ENCODE peak calls at places on chromosomes 2 and 18, in four cellular contexts. One of them, this sample, is unnamed.

GRCh38 chr2:86066007-86066578 is 39.6 kb downstream of the POLR1A start:
- DNase-seq in WTC11: no peak
- DNase-seq in K562: no peak
- DNase-seq in HEK293T: no peak
- DNase-seq in this sample: no peak

GRCh38 chr18:6542296-6542695 is 127.6 kb upstream of the L3MBTL4 start:
- DNase-seq in HEK293T: no peak
- DNase-seq in K562: no peak
- DNase-seq in WTC11: no peak
- DNase-seq in this sample: no peak

GRCh38 chr2:230721712-230722111 is 9.1 kb downstream of the CAB39 start:
- DNase-seq in HEK293T: no peak
- DNase-seq in WTC11: no peak
- DNase-seq in K562: no peak
- DNase-seq in this sample: no peak

GRCh38 chr18:39589496-39589895 is 2023.9 kb upstream of the CELF4 start:
- DNase-seq in WTC11: no peak
- DNase-seq in K562: no peak
- DNase-seq in HEK293T: no peak
- DNase-seq in this sample: no peak

GRCh38 chr2:191515536-191515935 is 162.4 kb upstream of the NABP1 start:
- DNase-seq in WTC11: no peak
- DNase-seq in K562: no peak
- DNase-seq in HEK293T: no peak
- DNase-seq in this sample: no peak

GRCh38 chr2:219448099-219448775 is 13.6 kb downstream of the SPEG start:
- DNase-seq in K562: no peak
- DNase-seq in WTC11: peak
- DNase-seq in HEK293T: no peak
- DNase-seq in this sample: no peak

GRCh38 chr18:63178526-63178880 is 141.1 kb downstream of the BCL2 start:
- DNase-seq in HEK293T: no peak
- DNase-seq in K562: no peak
- DNase-seq in WTC11: no peak
- DNase-seq in this sample: no peak

GRCh38 chr2:217398101-217398500 is 538.2 kb upstream of the TNP1 start:
- DNase-seq in HEK293T: no peak
- DNase-seq in K562: no peak
- DNase-seq in WTC11: no peak
- DNase-seq in this sample: no peak

GRCh38 chr2:60739156-60739555 is 16.9 kb upstream of the PAPOLG start:
- DNase-seq in HEK293T: no peak
- DNase-seq in WTC11: no peak
- DNase-seq in K562: no peak
- DNase-seq in this sample: no peak

GRCh38 chr2:157302492-157303099 is 23.0 kb downstream of the ERMN start:
- DNase-seq in K562: peak
- DNase-seq in HEK293T: peak
- DNase-seq in WTC11: no peak
- DNase-seq in this sample: peak

GRCh38 chr2:68828887-68829708 is 42.1 kb downstream of the BMP10 start:
- DNase-seq in HEK293T: peak
- DNase-seq in WTC11: no peak
- DNase-seq in K562: peak
- DNase-seq in this sample: peak

GRCh38 chr2:106057206-106057605 is 136.9 kb downstream of the UXS1 start:
- DNase-seq in WTC11: no peak
- DNase-seq in K562: no peak
- DNase-seq in HEK293T: no peak
- DNase-seq in this sample: peak

GRCh38 chr2:164558450-164558849 is 62.8 kb downstream of the GRB14 start:
- DNase-seq in K562: no peak
- DNase-seq in HEK293T: no peak
- DNase-seq in WTC11: no peak
- DNase-seq in this sample: no peak

GRCh38 chr2:72813841-72814240 is 12.0 kb downstream of the EXOC6B start:
- DNase-seq in HEK293T: no peak
- DNase-seq in K562: no peak
- DNase-seq in WTC11: no peak
- DNase-seq in this sample: no peak

GRCh38 chr2:119261498-119262225 is 38.0 kb downstream of the STEAP3 start:
- DNase-seq in K562: no peak
- DNase-seq in HEK293T: no peak
- DNase-seq in WTC11: no peak
- DNase-seq in this sample: no peak

GRCh38 chr2:226665306-226665831 is 134.3 kb downstream of the IRS1 start:
- DNase-seq in WTC11: no peak
- DNase-seq in K562: no peak
- DNase-seq in HEK293T: no peak
- DNase-seq in this sample: no peak

GRCh38 chr2:100886054-100886453 is 66.1 kb downstream of the NPAS2 start:
- DNase-seq in WTC11: no peak
- DNase-seq in K562: no peak
- DNase-seq in HEK293T: no peak
- DNase-seq in this sample: no peak

GRCh38 chr2:236047886-236048540 is 120.2 kb downstream of the GBX2 start:
- DNase-seq in K562: no peak
- DNase-seq in WTC11: no peak
- DNase-seq in HEK293T: no peak
- DNase-seq in this sample: peak

GRCh38 chr18:73645175-73645715 is 502.4 kb downstream of the FBXO15 start:
- DNase-seq in K562: no peak
- DNase-seq in WTC11: no peak
- DNase-seq in HEK293T: no peak
- DNase-seq in this sample: no peak

GRCh38 chr2:11437602-11438001 is 28.4 kb downstream of the E2F6 start:
- DNase-seq in WTC11: no peak
- DNase-seq in HEK293T: no peak
- DNase-seq in K562: no peak
- DNase-seq in this sample: no peak

GRCh38 chr2:88590998-88591613 is 36.2 kb downstream of the EIF2AK3 start:
- DNase-seq in K562: peak
- DNase-seq in HEK293T: peak
- DNase-seq in WTC11: peak
- DNase-seq in this sample: peak

GRCh38 chr2:127733816-127734537 is 32.7 kb downstream of the SFT2D3 start:
- DNase-seq in HEK293T: no peak
- DNase-seq in WTC11: no peak
- DNase-seq in K562: no peak
- DNase-seq in this sample: no peak

GRCh38 chr18:50056185-50056584 is 138.8 kb downstream of the MYO5B start:
- DNase-seq in HEK293T: no peak
- DNase-seq in K562: no peak
- DNase-seq in WTC11: no peak
- DNase-seq in this sample: no peak

GRCh38 chr18:34809697-34810096 is 99.6 kb downstream of the DTNA start:
- DNase-seq in WTC11: peak
- DNase-seq in K562: no peak
- DNase-seq in HEK293T: peak
- DNase-seq in this sample: peak

GRCh38 chr2:71277536-71278103 is 50.7 kb upstream of the PAIP2B start:
- DNase-seq in WTC11: peak
- DNase-seq in K562: peak
- DNase-seq in HEK293T: peak
- DNase-seq in this sample: peak

GRCh38 chr2:164677733-164678132 is 56.5 kb upstream of the GRB14 start:
- DNase-seq in HEK293T: no peak
- DNase-seq in K562: no peak
- DNase-seq in WTC11: no peak
- DNase-seq in this sample: no peak

GRCh38 chr2:174350018-174350417 is 15.3 kb downstream of the SP9 start:
- DNase-seq in HEK293T: no peak
- DNase-seq in WTC11: no peak
- DNase-seq in K562: no peak
- DNase-seq in this sample: no peak

GRCh38 chr2:237025090-237025865 is 60.4 kb upstream of the COPS8 start:
- DNase-seq in K562: no peak
- DNase-seq in HEK293T: no peak
- DNase-seq in WTC11: no peak
- DNase-seq in this sample: peak

GRCh38 chr2:101341901-101342624 is 33.6 kb upstream of the RNF149 start:
- DNase-seq in K562: peak
- DNase-seq in HEK293T: peak
- DNase-seq in WTC11: peak
- DNase-seq in this sample: peak

GRCh38 chr2:152950125-152950524 is 231.7 kb downstream of the ARL6IP6 start:
- DNase-seq in HEK293T: peak
- DNase-seq in WTC11: peak
- DNase-seq in K562: no peak
- DNase-seq in this sample: no peak

GRCh38 chr2:27494944-27495554 is at the start of gene FNDC4:
- DNase-seq in WTC11: peak
- DNase-seq in HEK293T: peak
- DNase-seq in K562: peak
- DNase-seq in this sample: no peak

GRCh38 chr2:15890936-15891905 is 49.1 kb upstream of the MYCN start:
- DNase-seq in K562: no peak
- DNase-seq in WTC11: no peak
- DNase-seq in HEK293T: no peak
- DNase-seq in this sample: peak

GRCh38 chr18:60075477-60075876 is 175.7 kb downstream of the PMAIP1 start:
- DNase-seq in K562: no peak
- DNase-seq in WTC11: no peak
- DNase-seq in HEK293T: no peak
- DNase-seq in this sample: no peak

GRCh38 chr18:67199993-67200617 is 316.4 kb downstream of the DSEL start:
- DNase-seq in K562: no peak
- DNase-seq in HEK293T: peak
- DNase-seq in WTC11: no peak
- DNase-seq in this sample: peak

DNA sequence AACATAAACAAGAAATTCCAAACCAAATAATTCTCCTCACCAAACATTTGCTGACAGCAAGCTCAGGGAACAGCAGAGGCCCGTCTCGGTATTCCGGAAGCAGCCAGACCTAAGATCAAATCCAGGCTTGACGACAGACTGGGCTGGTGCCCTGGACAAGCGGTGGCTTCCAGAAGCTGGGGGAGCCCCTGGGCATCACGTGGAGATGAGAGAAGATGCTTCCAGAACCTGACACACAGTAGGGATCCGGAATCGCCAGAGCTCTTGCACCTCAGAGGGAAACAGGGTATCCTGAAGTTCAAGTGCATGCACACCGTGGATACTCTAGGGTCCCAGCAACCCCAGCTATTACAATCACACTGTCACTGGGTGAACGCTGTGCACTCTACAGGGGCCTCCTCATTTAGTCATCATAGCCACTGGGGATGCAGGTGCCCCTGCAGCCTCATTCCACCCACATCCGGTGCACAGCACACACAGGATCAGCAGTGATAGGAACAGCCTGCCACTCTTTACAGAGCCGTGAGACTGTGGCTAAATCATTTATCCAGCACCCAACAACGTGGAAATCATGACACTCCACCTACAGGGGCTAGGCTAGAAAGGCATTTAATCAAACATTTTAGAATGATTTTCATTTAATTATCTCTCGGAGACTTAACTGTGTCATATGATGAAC is 102.6 kb downstream of the HDAC4 start:
- DNase-seq in HEK293T: no peak
- DNase-seq in K562: no peak
- DNase-seq in WTC11: no peak
- DNase-seq in this sample: no peak
- TF ChIP-seq ELF4 in HEK293T: no peak
- TF ChIP-seq ELF4 in K562: no peak
- TF ChIP-seq ELF4 in WTC11: no peak
- TF ChIP-seq ELF4 in this sample: no peak

GRCh38 chr2:167454036-167454435 is 565.8 kb downstream of the XIRP2 start:
- DNase-seq in HEK293T: no peak
- DNase-seq in WTC11: no peak
- DNase-seq in K562: no peak
- DNase-seq in this sample: no peak

GRCh38 chr2:167450364-167450763 is 562.1 kb downstream of the XIRP2 start:
- DNase-seq in K562: no peak
- DNase-seq in HEK293T: no peak
- DNase-seq in WTC11: no peak
- DNase-seq in this sample: no peak

GRCh38 chr2:167451496-167452289 is 563.4 kb downstream of the XIRP2 start:
- DNase-seq in HEK293T: no peak
- DNase-seq in WTC11: peak
- DNase-seq in K562: no peak
- DNase-seq in this sample: no peak
- TF ChIP-seq ELF4 in HEK293T: no peak
- TF ChIP-seq ELF4 in WTC11: no peak
- TF ChIP-seq ELF4 in K562: no peak
- TF ChIP-seq ELF4 in this sample: no peak

DNA sequence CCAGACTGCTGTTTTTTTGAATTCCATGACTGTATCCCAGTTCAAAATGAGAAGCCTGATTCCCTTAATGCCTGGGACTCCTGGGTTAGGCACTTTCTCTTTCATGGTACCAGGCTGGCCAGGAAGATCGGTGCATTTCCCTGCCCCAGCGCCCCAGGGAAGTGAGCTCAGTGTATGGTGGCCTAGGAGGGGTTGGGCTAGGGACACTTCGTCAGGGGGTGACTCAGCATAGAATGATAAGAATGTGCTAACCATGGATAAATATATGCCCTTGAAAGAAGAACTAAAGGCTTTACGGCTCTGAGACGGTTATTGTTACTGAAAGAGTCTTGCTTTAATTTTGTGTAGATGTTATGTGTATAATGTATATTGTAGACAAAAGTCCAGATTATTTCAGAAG is 27.5 kb upstream of the FAM237A start:
- DNase-seq in HEK293T: no peak
- DNase-seq in WTC11: no peak
- DNase-seq in K562: peak
- DNase-seq in this sample: no peak
- TF ChIP-seq ELF4 in HEK293T: no peak
- TF ChIP-seq ELF4 in WTC11: no peak
- TF ChIP-seq ELF4 in K562: no peak
- TF ChIP-seq ELF4 in this sample: no peak

GRCh38 chr18:2715990-2716389 is 60.5 kb downstream of the SMCHD1 start:
- DNase-seq in HEK293T: no peak
- DNase-seq in K562: no peak
- DNase-seq in WTC11: no peak
- DNase-seq in this sample: no peak

GRCh38 chr18:2717407-2717806 is 61.9 kb downstream of the SMCHD1 start:
- DNase-seq in K562: no peak
- DNase-seq in HEK293T: no peak
- DNase-seq in WTC11: no peak
- DNase-seq in this sample: no peak

GRCh38 chr18:2716394-2717326 is 61.1 kb downstream of the SMCHD1 start:
- DNase-seq in HEK293T: no peak
- DNase-seq in K562: no peak
- DNase-seq in WTC11: no peak
- DNase-seq in this sample: no peak

GRCh38 chr18:2709316-2709715 is 53.8 kb downstream of the SMCHD1 start:
- DNase-seq in WTC11: no peak
- DNase-seq in HEK293T: no peak
- DNase-seq in K562: no peak
- DNase-seq in this sample: no peak

DNA sequence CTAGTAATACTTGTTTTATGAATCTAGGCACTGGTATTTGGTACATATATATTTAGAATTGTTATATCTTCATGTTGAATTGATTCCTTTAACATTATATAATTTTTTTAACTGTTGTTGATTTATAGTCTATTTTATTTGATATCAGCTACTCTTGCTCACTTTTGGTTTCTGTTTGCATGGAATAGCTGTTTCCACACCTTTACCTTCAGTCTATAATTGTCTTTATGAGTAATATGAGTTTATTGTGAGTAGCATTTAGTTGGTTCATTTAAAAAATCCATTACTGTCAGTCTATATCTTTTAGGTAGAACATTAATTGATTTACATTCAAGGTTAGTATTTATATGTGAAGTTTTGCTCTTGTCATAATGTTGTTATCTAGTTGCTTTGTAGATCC is 58.6 kb downstream of the SMCHD1 start:
- DNase-seq in K562: no peak
- DNase-seq in WTC11: no peak
- DNase-seq in HEK293T: no peak
- DNase-seq in this sample: no peak
- TF ChIP-seq ELF4 in K562: no peak
- TF ChIP-seq ELF4 in WTC11: no peak
- TF ChIP-seq ELF4 in HEK293T: no peak
- TF ChIP-seq ELF4 in this sample: no peak